ENCODE peak calls at places on chromosome 1, in nine cellular contexts. One of them, this sample, is unnamed.
A peak's percentile ranks its signal among the peaks of the same experiment; 100 is the strongest.

GRCh38 chr1:40252601-40253000 is 4.9 kb downstream of the TMCO2 start:
- DNase-seq in transverse colon: no peak
- DNase-seq in heart left ventricle: no peak
- DNase-seq in body of pancreas: no peak
- DNase-seq in suprapubic skin: no peak
- DNase-seq in stomach: no peak
- DNase-seq in sigmoid colon: no peak
- DNase-seq in uterus: no peak
- DNase-seq in GM12878: no peak
- DNase-seq in this sample: no peak

GRCh38 chr1:43205671-43206070 is 33.5 kb downstream of the CFAP57 start:
- DNase-seq in transverse colon: no peak
- DNase-seq in heart left ventricle: no peak
- DNase-seq in body of pancreas: no peak
- DNase-seq in suprapubic skin: no peak
- DNase-seq in stomach: no peak
- DNase-seq in sigmoid colon: no peak
- DNase-seq in uterus: no peak
- DNase-seq in GM12878: no peak
- DNase-seq in this sample: no peak

GRCh38 chr1:100622966-100623762 is 85.2 kb downstream of the GPR88 start:
- DNase-seq in transverse colon: no peak
- DNase-seq in heart left ventricle: no peak
- DNase-seq in body of pancreas: no peak
- DNase-seq in suprapubic skin: no peak
- DNase-seq in stomach: no peak
- DNase-seq in sigmoid colon: no peak
- DNase-seq in uterus: no peak
- DNase-seq in GM12878: no peak
- DNase-seq in this sample: no peak

GRCh38 chr1:205633421-205633976 is 1.7 kb upstream of the ELK4 start:
- DNase-seq in transverse colon: no peak
- DNase-seq in heart left ventricle: no peak
- DNase-seq in body of pancreas: no peak
- DNase-seq in suprapubic skin: no peak
- DNase-seq in stomach: no peak
- DNase-seq in sigmoid colon: no peak
- DNase-seq in uterus: no peak
- DNase-seq in GM12878: no peak
- DNase-seq in this sample: no peak

GRCh38 chr1:98323396-98323795 is 338.1 kb upstream of the SNX7 start:
- DNase-seq in transverse colon: no peak
- DNase-seq in heart left ventricle: peak; percentile 19
- DNase-seq in body of pancreas: no peak
- DNase-seq in suprapubic skin: no peak
- DNase-seq in stomach: no peak
- DNase-seq in sigmoid colon: no peak
- DNase-seq in uterus: no peak
- DNase-seq in GM12878: no peak
- DNase-seq in this sample: no peak

GRCh38 chr1:20587639-20588017 is 1.3 kb upstream of the CDA start:
- DNase-seq in transverse colon: peak; percentile 28
- DNase-seq in heart left ventricle: no peak
- DNase-seq in body of pancreas: no peak
- DNase-seq in suprapubic skin: no peak
- DNase-seq in stomach: no peak
- DNase-seq in sigmoid colon: no peak
- DNase-seq in uterus: no peak
- DNase-seq in GM12878: no peak
- DNase-seq in this sample: no peak

GRCh38 chr1:85278853-85279314 is 2.5 kb upstream of the BCL10 start:
- DNase-seq in transverse colon: peak; percentile 73
- DNase-seq in heart left ventricle: no peak
- DNase-seq in body of pancreas: no peak
- DNase-seq in suprapubic skin: no peak
- DNase-seq in stomach: peak; percentile 53
- DNase-seq in sigmoid colon: no peak
- DNase-seq in uterus: peak; percentile 63
- DNase-seq in GM12878: no peak
- DNase-seq in this sample: no peak

GRCh38 chr1:220271706-220272046 is 577 bp downstream of the RAB3GAP2 start:
- DNase-seq in transverse colon: peak; percentile 14
- DNase-seq in heart left ventricle: no peak
- DNase-seq in body of pancreas: peak; percentile 15
- DNase-seq in suprapubic skin: no peak
- DNase-seq in stomach: no peak
- DNase-seq in sigmoid colon: no peak
- DNase-seq in uterus: no peak
- DNase-seq in GM12878: no peak
- DNase-seq in this sample: no peak

GRCh38 chr1:19068639-19069276 is 112.3 kb upstream of the IFFO2 start:
- DNase-seq in transverse colon: no peak
- DNase-seq in heart left ventricle: no peak
- DNase-seq in body of pancreas: no peak
- DNase-seq in suprapubic skin: no peak
- DNase-seq in stomach: no peak
- DNase-seq in sigmoid colon: no peak
- DNase-seq in uterus: no peak
- DNase-seq in GM12878: no peak
- DNase-seq in this sample: no peak

GRCh38 chr1:26538480-26539412 is 9.2 kb downstream of the RPS6KA1 start:
- DNase-seq in transverse colon: peak; percentile 59
- DNase-seq in heart left ventricle: peak; percentile 44
- DNase-seq in body of pancreas: peak; percentile 54
- DNase-seq in suprapubic skin: no peak
- DNase-seq in stomach: peak; percentile 58
- DNase-seq in sigmoid colon: no peak
- DNase-seq in uterus: no peak
- DNase-seq in GM12878: no peak
- DNase-seq in this sample: no peak

GRCh38 chr1:12064073-12064969 is 1.2 kb downstream of the TNFRSF8 start:
- DNase-seq in transverse colon: no peak
- DNase-seq in heart left ventricle: no peak
- DNase-seq in body of pancreas: no peak
- DNase-seq in suprapubic skin: no peak
- DNase-seq in stomach: no peak
- DNase-seq in sigmoid colon: no peak
- DNase-seq in uterus: no peak
- DNase-seq in GM12878: no peak
- DNase-seq in this sample: no peak

GRCh38 chr1:12065872-12066271 is 2.8 kb downstream of the TNFRSF8 start:
- DNase-seq in transverse colon: no peak
- DNase-seq in heart left ventricle: no peak
- DNase-seq in body of pancreas: no peak
- DNase-seq in suprapubic skin: no peak
- DNase-seq in stomach: no peak
- DNase-seq in sigmoid colon: no peak
- DNase-seq in uterus: no peak
- DNase-seq in GM12878: no peak
- DNase-seq in this sample: no peak

GRCh38 chr1:12071892-12072291 is 8.8 kb downstream of the TNFRSF8 start:
- DNase-seq in transverse colon: no peak
- DNase-seq in heart left ventricle: no peak
- DNase-seq in body of pancreas: no peak
- DNase-seq in suprapubic skin: no peak
- DNase-seq in stomach: no peak
- DNase-seq in sigmoid colon: no peak
- DNase-seq in uterus: no peak
- DNase-seq in GM12878: no peak
- DNase-seq in this sample: no peak

GRCh38 chr1:12069616-12070244 is 6.6 kb downstream of the TNFRSF8 start:
- DNase-seq in transverse colon: no peak
- DNase-seq in heart left ventricle: no peak
- DNase-seq in body of pancreas: no peak
- DNase-seq in suprapubic skin: no peak
- DNase-seq in stomach: no peak
- DNase-seq in sigmoid colon: no peak
- DNase-seq in uterus: no peak
- DNase-seq in GM12878: no peak
- DNase-seq in this sample: no peak

DNA sequence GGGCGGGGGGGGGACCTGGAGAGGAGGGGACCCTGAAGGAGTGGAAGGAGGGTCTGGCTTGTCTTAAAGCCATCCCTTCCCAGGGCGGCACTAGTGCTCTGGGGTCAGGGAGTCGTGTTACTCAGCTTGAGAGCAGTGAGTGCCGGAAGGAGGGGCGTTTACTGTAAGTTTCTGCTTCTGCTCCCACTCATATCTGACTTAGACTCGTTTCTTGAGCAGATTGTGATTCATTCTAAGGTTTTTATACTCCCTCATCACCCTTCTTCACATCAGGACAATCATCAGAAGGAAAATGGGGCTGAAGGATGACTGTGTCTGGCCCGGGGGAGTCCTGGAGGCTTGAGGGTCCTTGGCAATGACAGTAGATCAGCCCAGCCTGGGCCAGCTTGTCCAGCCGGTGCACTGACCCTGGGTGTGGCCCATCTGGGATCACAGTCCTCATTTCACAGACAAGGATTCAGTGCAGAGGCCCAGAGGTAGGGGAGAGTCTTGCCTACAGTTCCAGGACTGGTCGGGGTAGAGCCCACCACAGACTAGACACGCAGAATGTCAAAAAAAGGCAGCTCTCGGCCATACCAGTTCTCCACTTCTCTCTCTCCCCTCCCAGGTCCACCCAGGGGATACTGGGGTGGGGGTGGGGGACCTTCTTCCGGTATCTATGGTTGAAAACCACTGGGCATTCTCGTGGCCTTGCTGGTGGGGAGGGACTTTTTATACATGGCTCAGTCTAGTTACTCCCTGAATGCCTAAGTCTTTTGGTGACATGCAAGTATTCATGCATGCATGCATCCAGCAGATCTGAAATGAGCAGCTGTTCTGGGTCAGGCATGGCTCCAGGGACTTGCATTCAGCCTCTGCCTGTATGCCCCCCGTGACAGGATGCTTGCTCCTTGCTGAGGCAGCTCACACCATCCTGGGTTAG is 5.1 kb downstream of the TNFRSF8 start:
- DNase-seq in transverse colon: no peak
- DNase-seq in heart left ventricle: no peak
- DNase-seq in body of pancreas: no peak
- DNase-seq in suprapubic skin: no peak
- DNase-seq in stomach: no peak
- DNase-seq in sigmoid colon: no peak
- DNase-seq in uterus: no peak
- DNase-seq in GM12878: peak; percentile 91
- DNase-seq in this sample: no peak
- TF ChIP-seq POLR2A in transverse colon: no peak
- TF ChIP-seq POLR2A in heart left ventricle: no peak
- TF ChIP-seq POLR2A in body of pancreas: no peak
- TF ChIP-seq POLR2A in suprapubic skin: no peak
- TF ChIP-seq POLR2A in stomach: no peak
- TF ChIP-seq POLR2A in sigmoid colon: no peak
- TF ChIP-seq POLR2A in uterus: no peak
- TF ChIP-seq POLR2A in GM12878: peak; percentile 67
- TF ChIP-seq POLR2A in this sample: no peak

GRCh38 chr1:182196897-182197546 is 135.5 kb upstream of the ZNF648 start:
- DNase-seq in transverse colon: no peak
- DNase-seq in heart left ventricle: no peak
- DNase-seq in body of pancreas: peak; percentile 29
- DNase-seq in suprapubic skin: no peak
- DNase-seq in stomach: no peak
- DNase-seq in sigmoid colon: peak; percentile 72
- DNase-seq in uterus: peak; percentile 63
- DNase-seq in GM12878: no peak
- DNase-seq in this sample: no peak

GRCh38 chr1:182200025-182200814 is 138.7 kb upstream of the ZNF648 start:
- DNase-seq in transverse colon: no peak
- DNase-seq in heart left ventricle: no peak
- DNase-seq in body of pancreas: no peak
- DNase-seq in suprapubic skin: no peak
- DNase-seq in stomach: peak; percentile 53
- DNase-seq in sigmoid colon: no peak
- DNase-seq in uterus: no peak
- DNase-seq in GM12878: no peak
- DNase-seq in this sample: no peak

GRCh38 chr1:182198006-182198605 is 136.6 kb upstream of the ZNF648 start:
- DNase-seq in transverse colon: no peak
- DNase-seq in heart left ventricle: no peak
- DNase-seq in body of pancreas: no peak
- DNase-seq in suprapubic skin: no peak
- DNase-seq in stomach: no peak
- DNase-seq in sigmoid colon: no peak
- DNase-seq in uterus: no peak
- DNase-seq in GM12878: no peak
- DNase-seq in this sample: no peak

GRCh38 chr1:182195733-182196132 is 134.2 kb upstream of the ZNF648 start:
- DNase-seq in transverse colon: no peak
- DNase-seq in heart left ventricle: no peak
- DNase-seq in body of pancreas: no peak
- DNase-seq in suprapubic skin: no peak
- DNase-seq in stomach: no peak
- DNase-seq in sigmoid colon: no peak
- DNase-seq in uterus: no peak
- DNase-seq in GM12878: no peak
- DNase-seq in this sample: no peak

GRCh38 chr1:182197555-182197954 is 136.0 kb upstream of the ZNF648 start:
- DNase-seq in transverse colon: peak; percentile 19
- DNase-seq in heart left ventricle: no peak
- DNase-seq in body of pancreas: peak; percentile 45
- DNase-seq in suprapubic skin: no peak
- DNase-seq in stomach: no peak
- DNase-seq in sigmoid colon: peak; percentile 85
- DNase-seq in uterus: peak; percentile 69
- DNase-seq in GM12878: no peak
- DNase-seq in this sample: no peak
- H3K4me1 ChIP-seq in transverse colon: no peaks in the 10 kb centered on the region
- H3K4me1 ChIP-seq in heart left ventricle: peaks cover 8% of the 10 kb centered on the region
- H3K4me1 ChIP-seq in body of pancreas: peaks cover 40% of the 10 kb centered on the region
- H3K4me1 ChIP-seq in suprapubic skin: peaks cover 19% of the 10 kb centered on the region
- H3K4me1 ChIP-seq in stomach: peaks cover 57% of the 10 kb centered on the region
- H3K4me1 ChIP-seq in sigmoid colon: no peaks in the 10 kb centered on the region
- H3K4me1 ChIP-seq in uterus: no peaks in the 10 kb centered on the region
- H3K4me1 ChIP-seq in GM12878: no peaks in the 10 kb centered on the region
- H3K4me1 ChIP-seq in this sample: peaks cover 11% of the 10 kb centered on the region

GRCh38 chr1:1401457-1402010 is 2.4 kb upstream of the CCNL2 start:
- DNase-seq in transverse colon: no peak
- DNase-seq in heart left ventricle: no peak
- DNase-seq in body of pancreas: no peak
- DNase-seq in suprapubic skin: no peak
- DNase-seq in stomach: no peak
- DNase-seq in sigmoid colon: no peak
- DNase-seq in uterus: no peak
- DNase-seq in GM12878: no peak
- DNase-seq in this sample: no peak
- H3K36me3 ChIP-seq in transverse colon: no peaks in the 10 kb centered on the region
- H3K36me3 ChIP-seq in heart left ventricle: peaks cover 70% of the 10 kb centered on the region
- H3K36me3 ChIP-seq in body of pancreas: peaks cover 5% of the 10 kb centered on the region
- H3K36me3 ChIP-seq in suprapubic skin: peaks cover 63% of the 10 kb centered on the region
- H3K36me3 ChIP-seq in stomach: peaks cover 67% of the 10 kb centered on the region
- H3K36me3 ChIP-seq in sigmoid colon: peaks cover 42% of the 10 kb centered on the region
- H3K36me3 ChIP-seq in uterus: no peaks in the 10 kb centered on the region
- H3K36me3 ChIP-seq in GM12878: peaks cover 31% of the 10 kb centered on the region
- H3K36me3 ChIP-seq in this sample: peaks cover 80% of the 10 kb centered on the region

DNA sequence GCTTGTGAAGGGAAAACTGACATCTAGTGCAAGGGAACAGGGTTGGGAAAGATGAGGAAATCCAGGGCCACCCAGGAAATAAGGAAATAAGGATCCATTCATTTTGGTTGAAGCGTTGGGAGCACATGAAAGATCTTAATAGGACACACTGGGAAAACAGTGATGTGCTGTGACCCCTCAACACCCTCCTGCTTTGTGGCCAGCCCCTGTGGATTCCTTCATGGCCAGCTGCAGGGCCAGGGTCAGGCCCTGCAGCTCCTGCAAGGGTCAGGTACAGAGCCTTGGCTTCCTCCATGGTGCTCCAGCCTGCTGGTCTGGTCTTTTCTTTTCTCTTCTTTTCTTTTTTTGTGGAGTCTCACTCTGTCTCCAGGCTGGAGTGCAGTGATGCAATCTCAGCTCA is 18.8 kb upstream of the PIGM start:
- DNase-seq in transverse colon: no peak
- DNase-seq in heart left ventricle: no peak
- DNase-seq in body of pancreas: no peak
- DNase-seq in suprapubic skin: no peak
- DNase-seq in stomach: no peak
- DNase-seq in sigmoid colon: no peak
- DNase-seq in uterus: no peak
- DNase-seq in GM12878: no peak
- DNase-seq in this sample: no peak
- TF ChIP-seq POLR2A in transverse colon: no peak
- TF ChIP-seq POLR2A in heart left ventricle: no peak
- TF ChIP-seq POLR2A in body of pancreas: no peak
- TF ChIP-seq POLR2A in suprapubic skin: no peak
- TF ChIP-seq POLR2A in stomach: no peak
- TF ChIP-seq POLR2A in sigmoid colon: no peak
- TF ChIP-seq POLR2A in uterus: no peak
- TF ChIP-seq POLR2A in GM12878: no peak
- TF ChIP-seq POLR2A in this sample: no peak

This sample was measured in esophagus squamous epithelium.